ENCODE peak calls at places on chromosomes 6 and 20, in five cellular contexts. H is NCI-H774, P is activated gamma-delta T cell treated with Interleukin-2 at 50 U/mL for 16 hours, Q is uterus, O is fibroblast of pulmonary artery. Z is an unnamed sample.

GRCh38 chr20:48959902-48960550 is 38.5 kb downstream of the ARFGEF2 start:
- DNase-seq in P (no peak), Q (no peak), O (peak; percentile 49), H (no peak), Z (no peak)

GRCh38 chr6:10528170-10528981 is 7.2 kb downstream of the GCNT2 start:
- DNase-seq in O (no peak), H (no peak), P (no peak), Q (no peak), Z (peak; percentile 56)

GRCh38 chr20:50915424-50915823 is 15.8 kb downstream of the ADNP start:
- DNase-seq in P (no peak), Q (no peak), H (no peak), O (peak; percentile 70), Z (no peak)

GRCh38 chr6:26222587-26222986 is 135.4 kb downstream of the HFE start:
- DNase-seq in H (no peak), O (no peak), P (no peak), Q (no peak), Z (no peak)

GRCh38 chr6:6730831-6731230 is 142.3 kb downstream of the LY86 start:
- DNase-seq in H (no peak), O (peak; percentile 89), Q (peak; percentile 47), P (no peak), Z (peak; percentile 17)

GRCh38 chr20:56247954-56248782 is at the start of gene MC3R:
- DNase-seq in Q (no peak), H (peak; percentile 11), O (peak; percentile 52), P (no peak), Z (peak; percentile 45)

GRCh38 chr6:111482236-111482958 is 621 bp downstream of the REV3L start:
- DNase-seq in Q (peak; percentile 66), O (peak; percentile 35), H (peak; percentile 81), P (peak; percentile 44), Z (peak; percentile 44)

GRCh38 chr6:25005010-25005409 is 69.2 kb upstream of the RIPOR2 start:
- DNase-seq in P (no peak), O (no peak), Q (no peak), H (no peak), Z (no peak)

GRCh38 chr6:145670306-145670705 is 65.0 kb downstream of the EPM2A start:
- DNase-seq in O (peak; percentile 76), Q (no peak), H (no peak), P (no peak), Z (no peak)

GRCh38 chr6:109440325-109441068 is at the start of the genes PPIL6 and SMPD2:
- DNase-seq in P (peak; percentile 75), Q (peak; percentile 94), H (peak; percentile 95), O (peak; percentile 90), Z (peak; percentile 69)

GRCh38 chr20:60469829-60470228 is 511.6 kb downstream of the CDH26 start:
- DNase-seq in O (no peak), H (no peak), Q (no peak), P (no peak), Z (no peak)

GRCh38 chr20:53330744-53331143 is 262.9 kb downstream of the ZNF217 start:
- DNase-seq in P (no peak), Q (no peak), O (no peak), H (peak; percentile 5), Z (peak; percentile 30)